ENCODE peak calls at places on chromosome 21, in five cellular contexts. One of them, this sample, is unnamed.

GRCh38 chr21:41674433-41674832 is 92.4 kb downstream of the RIPK4 start:
- DNase-seq in right lobe of liver: no peak
- DNase-seq in activated naive CD8-positive, alpha-beta T cell treated with anti-CD3 and anti-CD28 coated beads, Interleukin-2, amount 10 ng/mL, durations not matched to agents 7 days and 5 days: no peak
- DNase-seq in stimulated activated naive CD4-positive, alpha-beta T cell: no peak
- DNase-seq in non-pigmented ciliary epithelial cell: no peak
- DNase-seq in this sample: no peak

GRCh38 chr21:33870768-33871167 is 44.8 kb downstream of the ATP5PO start:
- DNase-seq in right lobe of liver: no peak
- DNase-seq in activated naive CD8-positive, alpha-beta T cell treated with anti-CD3 and anti-CD28 coated beads, Interleukin-2, amount 10 ng/mL, durations not matched to agents 7 days and 5 days: no peak
- DNase-seq in stimulated activated naive CD4-positive, alpha-beta T cell: no peak
- DNase-seq in non-pigmented ciliary epithelial cell: no peak
- DNase-seq in this sample: no peak

GRCh38 chr21:29149771-29150425 is 19.5 kb downstream of the MAP3K7CL start:
- DNase-seq in right lobe of liver: no peak
- DNase-seq in activated naive CD8-positive, alpha-beta T cell treated with anti-CD3 and anti-CD28 coated beads, Interleukin-2, amount 10 ng/mL, durations not matched to agents 7 days and 5 days: no peak
- DNase-seq in stimulated activated naive CD4-positive, alpha-beta T cell: no peak
- DNase-seq in non-pigmented ciliary epithelial cell: no peak
- DNase-seq in this sample: no peak

GRCh38 chr21:15687208-15687607 is 42.6 kb upstream of the USP25 start:
- DNase-seq in right lobe of liver: no peak
- DNase-seq in activated naive CD8-positive, alpha-beta T cell treated with anti-CD3 and anti-CD28 coated beads, Interleukin-2, amount 10 ng/mL, durations not matched to agents 7 days and 5 days: no peak
- DNase-seq in stimulated activated naive CD4-positive, alpha-beta T cell: no peak
- DNase-seq in non-pigmented ciliary epithelial cell: no peak
- DNase-seq in this sample: no peak

GRCh38 chr21:43902441-43902840 is 37.4 kb downstream of the AGPAT3 start:
- DNase-seq in right lobe of liver: no peak
- DNase-seq in activated naive CD8-positive, alpha-beta T cell treated with anti-CD3 and anti-CD28 coated beads, Interleukin-2, amount 10 ng/mL, durations not matched to agents 7 days and 5 days: no peak
- DNase-seq in stimulated activated naive CD4-positive, alpha-beta T cell: no peak
- DNase-seq in non-pigmented ciliary epithelial cell: no peak
- DNase-seq in this sample: no peak

GRCh38 chr21:43597052-43597451 is 62.2 kb downstream of the HSF2BP start:
- DNase-seq in right lobe of liver: no peak
- DNase-seq in activated naive CD8-positive, alpha-beta T cell treated with anti-CD3 and anti-CD28 coated beads, Interleukin-2, amount 10 ng/mL, durations not matched to agents 7 days and 5 days: no peak
- DNase-seq in stimulated activated naive CD4-positive, alpha-beta T cell: no peak
- DNase-seq in non-pigmented ciliary epithelial cell: peak
- DNase-seq in this sample: no peak

GRCh38 chr21:41478319-41479177 is 29.4 kb downstream of the TMPRSS2 start:
- DNase-seq in right lobe of liver: no peak
- DNase-seq in activated naive CD8-positive, alpha-beta T cell treated with anti-CD3 and anti-CD28 coated beads, Interleukin-2, amount 10 ng/mL, durations not matched to agents 7 days and 5 days: no peak
- DNase-seq in stimulated activated naive CD4-positive, alpha-beta T cell: no peak
- DNase-seq in non-pigmented ciliary epithelial cell: no peak
- DNase-seq in this sample: no peak

GRCh38 chr21:40809673-40810072 is 37.3 kb downstream of the DSCAM start:
- DNase-seq in right lobe of liver: no peak
- DNase-seq in activated naive CD8-positive, alpha-beta T cell treated with anti-CD3 and anti-CD28 coated beads, Interleukin-2, amount 10 ng/mL, durations not matched to agents 7 days and 5 days: no peak
- DNase-seq in stimulated activated naive CD4-positive, alpha-beta T cell: no peak
- DNase-seq in non-pigmented ciliary epithelial cell: no peak
- DNase-seq in this sample: no peak

GRCh38 chr21:44897326-44898010 is 23.2 kb downstream of the ITGB2 start:
- DNase-seq in right lobe of liver: no peak
- DNase-seq in activated naive CD8-positive, alpha-beta T cell treated with anti-CD3 and anti-CD28 coated beads, Interleukin-2, amount 10 ng/mL, durations not matched to agents 7 days and 5 days: no peak
- DNase-seq in stimulated activated naive CD4-positive, alpha-beta T cell: no peak
- DNase-seq in non-pigmented ciliary epithelial cell: no peak
- DNase-seq in this sample: no peak

GRCh38 chr21:28442624-28443023 is 550.1 kb downstream of the LTN1 start:
- DNase-seq in right lobe of liver: no peak
- DNase-seq in activated naive CD8-positive, alpha-beta T cell treated with anti-CD3 and anti-CD28 coated beads, Interleukin-2, amount 10 ng/mL, durations not matched to agents 7 days and 5 days: no peak
- DNase-seq in stimulated activated naive CD4-positive, alpha-beta T cell: no peak
- DNase-seq in non-pigmented ciliary epithelial cell: peak
- DNase-seq in this sample: no peak

GRCh38 chr21:39350094-39351006 is 1.5 kb upstream of the HMGN1 start:
- DNase-seq in right lobe of liver: no peak
- DNase-seq in activated naive CD8-positive, alpha-beta T cell treated with anti-CD3 and anti-CD28 coated beads, Interleukin-2, amount 10 ng/mL, durations not matched to agents 7 days and 5 days: no peak
- DNase-seq in stimulated activated naive CD4-positive, alpha-beta T cell: no peak
- DNase-seq in non-pigmented ciliary epithelial cell: no peak
- DNase-seq in this sample: no peak

GRCh38 chr21:31409849-31410762 is 66.0 kb upstream of the TIAM1 start:
- DNase-seq in right lobe of liver: no peak
- DNase-seq in activated naive CD8-positive, alpha-beta T cell treated with anti-CD3 and anti-CD28 coated beads, Interleukin-2, amount 10 ng/mL, durations not matched to agents 7 days and 5 days: no peak
- DNase-seq in stimulated activated naive CD4-positive, alpha-beta T cell: no peak
- DNase-seq in non-pigmented ciliary epithelial cell: no peak
- DNase-seq in this sample: no peak

GRCh38 chr21:43324596-43324995 is 102.3 kb downstream of the SIK1 start:
- DNase-seq in right lobe of liver: no peak
- DNase-seq in activated naive CD8-positive, alpha-beta T cell treated with anti-CD3 and anti-CD28 coated beads, Interleukin-2, amount 10 ng/mL, durations not matched to agents 7 days and 5 days: no peak
- DNase-seq in stimulated activated naive CD4-positive, alpha-beta T cell: no peak
- DNase-seq in non-pigmented ciliary epithelial cell: no peak
- DNase-seq in this sample: no peak

GRCh38 chr21:42221581-42222345 is 2.8 kb downstream of the ABCG1 start:
- DNase-seq in right lobe of liver: no peak
- DNase-seq in activated naive CD8-positive, alpha-beta T cell treated with anti-CD3 and anti-CD28 coated beads, Interleukin-2, amount 10 ng/mL, durations not matched to agents 7 days and 5 days: no peak
- DNase-seq in stimulated activated naive CD4-positive, alpha-beta T cell: no peak
- DNase-seq in non-pigmented ciliary epithelial cell: no peak
- DNase-seq in this sample: no peak

GRCh38 chr21:35352066-35352770 is 303.1 kb upstream of the RUNX1 start:
- DNase-seq in right lobe of liver: no peak
- DNase-seq in activated naive CD8-positive, alpha-beta T cell treated with anti-CD3 and anti-CD28 coated beads, Interleukin-2, amount 10 ng/mL, durations not matched to agents 7 days and 5 days: no peak
- DNase-seq in stimulated activated naive CD4-positive, alpha-beta T cell: no peak
- DNase-seq in non-pigmented ciliary epithelial cell: peak
- DNase-seq in this sample: no peak

GRCh38 chr21:37226356-37226920 is 40.7 kb downstream of the VPS26C start:
- DNase-seq in right lobe of liver: no peak
- DNase-seq in activated naive CD8-positive, alpha-beta T cell treated with anti-CD3 and anti-CD28 coated beads, Interleukin-2, amount 10 ng/mL, durations not matched to agents 7 days and 5 days: no peak
- DNase-seq in stimulated activated naive CD4-positive, alpha-beta T cell: no peak
- DNase-seq in non-pigmented ciliary epithelial cell: no peak
- DNase-seq in this sample: no peak

GRCh38 chr21:41166947-41167346 is 1.0 kb upstream of the BACE2 start:
- DNase-seq in right lobe of liver: no peak
- DNase-seq in activated naive CD8-positive, alpha-beta T cell treated with anti-CD3 and anti-CD28 coated beads, Interleukin-2, amount 10 ng/mL, durations not matched to agents 7 days and 5 days: no peak
- DNase-seq in stimulated activated naive CD4-positive, alpha-beta T cell: no peak
- DNase-seq in non-pigmented ciliary epithelial cell: no peak
- DNase-seq in this sample: no peak

GRCh38 chr21:42619841-42620240 is 33.6 kb upstream of the PDE9A start:
- DNase-seq in right lobe of liver: no peak
- DNase-seq in activated naive CD8-positive, alpha-beta T cell treated with anti-CD3 and anti-CD28 coated beads, Interleukin-2, amount 10 ng/mL, durations not matched to agents 7 days and 5 days: no peak
- DNase-seq in stimulated activated naive CD4-positive, alpha-beta T cell: no peak
- DNase-seq in non-pigmented ciliary epithelial cell: no peak
- DNase-seq in this sample: no peak

GRCh38 chr21:45300786-45301520 is 13.3 kb upstream of the POFUT2 start:
- DNase-seq in right lobe of liver: peak
- DNase-seq in activated naive CD8-positive, alpha-beta T cell treated with anti-CD3 and anti-CD28 coated beads, Interleukin-2, amount 10 ng/mL, durations not matched to agents 7 days and 5 days: peak
- DNase-seq in stimulated activated naive CD4-positive, alpha-beta T cell: no peak
- DNase-seq in non-pigmented ciliary epithelial cell: no peak
- DNase-seq in this sample: no peak

GRCh38 chr21:44709426-44710293 is 1.7 kb downstream of the TSPEAR start:
- DNase-seq in right lobe of liver: peak
- DNase-seq in activated naive CD8-positive, alpha-beta T cell treated with anti-CD3 and anti-CD28 coated beads, Interleukin-2, amount 10 ng/mL, durations not matched to agents 7 days and 5 days: peak
- DNase-seq in stimulated activated naive CD4-positive, alpha-beta T cell: no peak
- DNase-seq in non-pigmented ciliary epithelial cell: peak
- DNase-seq in this sample: no peak

GRCh38 chr21:25956993-25957714 is 213.4 kb downstream of the APP start:
- DNase-seq in right lobe of liver: no peak
- DNase-seq in activated naive CD8-positive, alpha-beta T cell treated with anti-CD3 and anti-CD28 coated beads, Interleukin-2, amount 10 ng/mL, durations not matched to agents 7 days and 5 days: no peak
- DNase-seq in stimulated activated naive CD4-positive, alpha-beta T cell: no peak
- DNase-seq in non-pigmented ciliary epithelial cell: peak
- DNase-seq in this sample: no peak

GRCh38 chr21:37531402-37532042 is 164.9 kb downstream of the DYRK1A start:
- DNase-seq in right lobe of liver: no peak
- DNase-seq in activated naive CD8-positive, alpha-beta T cell treated with anti-CD3 and anti-CD28 coated beads, Interleukin-2, amount 10 ng/mL, durations not matched to agents 7 days and 5 days: no peak
- DNase-seq in stimulated activated naive CD4-positive, alpha-beta T cell: no peak
- DNase-seq in non-pigmented ciliary epithelial cell: no peak
- DNase-seq in this sample: no peak

GRCh38 chr21:37800122-37800455 is 116.2 kb downstream of the KCNJ6 start:
- DNase-seq in right lobe of liver: no peak
- DNase-seq in activated naive CD8-positive, alpha-beta T cell treated with anti-CD3 and anti-CD28 coated beads, Interleukin-2, amount 10 ng/mL, durations not matched to agents 7 days and 5 days: no peak
- DNase-seq in stimulated activated naive CD4-positive, alpha-beta T cell: no peak
- DNase-seq in non-pigmented ciliary epithelial cell: no peak
- DNase-seq in this sample: no peak

GRCh38 chr21:42106425-42106824 is 35.3 kb downstream of the UMODL1 start:
- DNase-seq in right lobe of liver: peak
- DNase-seq in activated naive CD8-positive, alpha-beta T cell treated with anti-CD3 and anti-CD28 coated beads, Interleukin-2, amount 10 ng/mL, durations not matched to agents 7 days and 5 days: no peak
- DNase-seq in stimulated activated naive CD4-positive, alpha-beta T cell: no peak
- DNase-seq in non-pigmented ciliary epithelial cell: no peak
- DNase-seq in this sample: no peak

GRCh38 chr21:33898546-33898945 is 17.1 kb downstream of the ATP5PO start:
- DNase-seq in right lobe of liver: no peak
- DNase-seq in activated naive CD8-positive, alpha-beta T cell treated with anti-CD3 and anti-CD28 coated beads, Interleukin-2, amount 10 ng/mL, durations not matched to agents 7 days and 5 days: no peak
- DNase-seq in stimulated activated naive CD4-positive, alpha-beta T cell: no peak
- DNase-seq in non-pigmented ciliary epithelial cell: peak
- DNase-seq in this sample: no peak

GRCh38 chr21:44092201-44092600 is 15.0 kb upstream of the PWP2 start:
- DNase-seq in right lobe of liver: no peak
- DNase-seq in activated naive CD8-positive, alpha-beta T cell treated with anti-CD3 and anti-CD28 coated beads, Interleukin-2, amount 10 ng/mL, durations not matched to agents 7 days and 5 days: no peak
- DNase-seq in stimulated activated naive CD4-positive, alpha-beta T cell: no peak
- DNase-seq in non-pigmented ciliary epithelial cell: no peak
- DNase-seq in this sample: no peak

GRCh38 chr21:39630191-39630591 is 17.5 kb downstream of the B3GALT5 start:
- DNase-seq in right lobe of liver: no peak
- DNase-seq in activated naive CD8-positive, alpha-beta T cell treated with anti-CD3 and anti-CD28 coated beads, Interleukin-2, amount 10 ng/mL, durations not matched to agents 7 days and 5 days: no peak
- DNase-seq in stimulated activated naive CD4-positive, alpha-beta T cell: no peak
- DNase-seq in non-pigmented ciliary epithelial cell: peak
- DNase-seq in this sample: no peak